ENCODE peak calls at places on chromosomes 11 and 22, in five cellular contexts. One of them, this sample, is unnamed.

GRCh38 chr22:32355760-32356159 is 1.9 kb upstream of the RFPL3 start:
- DNase-seq in stimulated activated CD4-positive, alpha-beta T cell treated with anti-CD3 and anti-CD28 coated beads, Interleukin-2, amount 100 ng/mL, for 24 hours: no peak
- DNase-seq in SHP77: no peak
- DNase-seq in lung: no peak
- DNase-seq in stimulated activated CD8-positive, alpha-beta memory T cell treated with anti-CD3 and anti-CD28 coated beads, Interleukin-15, amount 100 ng/mL, for 1 hour: no peak
- DNase-seq in this sample: no peak

GRCh38 chr22:27512283-27512761 is 289.2 kb downstream of the MN1 start:
- DNase-seq in stimulated activated CD8-positive, alpha-beta memory T cell treated with anti-CD3 and anti-CD28 coated beads, Interleukin-15, amount 100 ng/mL, for 1 hour: no peak
- DNase-seq in stimulated activated CD4-positive, alpha-beta T cell treated with anti-CD3 and anti-CD28 coated beads, Interleukin-2, amount 100 ng/mL, for 24 hours: no peak
- DNase-seq in lung: peak
- DNase-seq in SHP77: no peak
- DNase-seq in this sample: no peak

GRCh38 chr11:86459682-86460460 is 85.2 kb downstream of the CCDC81 start:
- DNase-seq in stimulated activated CD8-positive, alpha-beta memory T cell treated with anti-CD3 and anti-CD28 coated beads, Interleukin-15, amount 100 ng/mL, for 1 hour: no peak
- DNase-seq in SHP77: peak
- DNase-seq in lung: peak
- DNase-seq in stimulated activated CD4-positive, alpha-beta T cell treated with anti-CD3 and anti-CD28 coated beads, Interleukin-2, amount 100 ng/mL, for 24 hours: no peak
- DNase-seq in this sample: no peak

GRCh38 chr11:130719516-130719915 is 196.8 kb downstream of the SNX19 start:
- DNase-seq in stimulated activated CD8-positive, alpha-beta memory T cell treated with anti-CD3 and anti-CD28 coated beads, Interleukin-15, amount 100 ng/mL, for 1 hour: no peak
- DNase-seq in stimulated activated CD4-positive, alpha-beta T cell treated with anti-CD3 and anti-CD28 coated beads, Interleukin-2, amount 100 ng/mL, for 24 hours: no peak
- DNase-seq in SHP77: no peak
- DNase-seq in lung: no peak
- DNase-seq in this sample: no peak

GRCh38 chr11:9060700-9061111 is 30.7 kb downstream of the SCUBE2 start:
- DNase-seq in stimulated activated CD4-positive, alpha-beta T cell treated with anti-CD3 and anti-CD28 coated beads, Interleukin-2, amount 100 ng/mL, for 24 hours: peak
- DNase-seq in SHP77: no peak
- DNase-seq in stimulated activated CD8-positive, alpha-beta memory T cell treated with anti-CD3 and anti-CD28 coated beads, Interleukin-15, amount 100 ng/mL, for 1 hour: no peak
- DNase-seq in lung: no peak
- DNase-seq in this sample: no peak

GRCh38 chr11:96781082-96781481 is 391.3 kb downstream of the JRKL start:
- DNase-seq in stimulated activated CD8-positive, alpha-beta memory T cell treated with anti-CD3 and anti-CD28 coated beads, Interleukin-15, amount 100 ng/mL, for 1 hour: no peak
- DNase-seq in stimulated activated CD4-positive, alpha-beta T cell treated with anti-CD3 and anti-CD28 coated beads, Interleukin-2, amount 100 ng/mL, for 24 hours: no peak
- DNase-seq in lung: no peak
- DNase-seq in SHP77: no peak
- DNase-seq in this sample: no peak

GRCh38 chr11:46982797-46983452 is 46.4 kb downstream of the CSTPP1 start:
- DNase-seq in lung: no peak
- DNase-seq in stimulated activated CD8-positive, alpha-beta memory T cell treated with anti-CD3 and anti-CD28 coated beads, Interleukin-15, amount 100 ng/mL, for 1 hour: no peak
- DNase-seq in SHP77: no peak
- DNase-seq in stimulated activated CD4-positive, alpha-beta T cell treated with anti-CD3 and anti-CD28 coated beads, Interleukin-2, amount 100 ng/mL, for 24 hours: no peak
- DNase-seq in this sample: no peak

GRCh38 chr11:31414338-31414737 is 44.7 kb downstream of the DNAJC24 start:
- DNase-seq in SHP77: no peak
- DNase-seq in lung: no peak
- DNase-seq in stimulated activated CD8-positive, alpha-beta memory T cell treated with anti-CD3 and anti-CD28 coated beads, Interleukin-15, amount 100 ng/mL, for 1 hour: no peak
- DNase-seq in stimulated activated CD4-positive, alpha-beta T cell treated with anti-CD3 and anti-CD28 coated beads, Interleukin-2, amount 100 ng/mL, for 24 hours: no peak
- DNase-seq in this sample: no peak

GRCh38 chr11:71283960-71284359 is 31.6 kb upstream of the SHANK2 start:
- DNase-seq in lung: peak
- DNase-seq in stimulated activated CD8-positive, alpha-beta memory T cell treated with anti-CD3 and anti-CD28 coated beads, Interleukin-15, amount 100 ng/mL, for 1 hour: no peak
- DNase-seq in stimulated activated CD4-positive, alpha-beta T cell treated with anti-CD3 and anti-CD28 coated beads, Interleukin-2, amount 100 ng/mL, for 24 hours: no peak
- DNase-seq in SHP77: no peak
- DNase-seq in this sample: no peak

GRCh38 chr22:20646906-20647305 is 127.0 kb upstream of the SERPIND1 start:
- DNase-seq in stimulated activated CD4-positive, alpha-beta T cell treated with anti-CD3 and anti-CD28 coated beads, Interleukin-2, amount 100 ng/mL, for 24 hours: no peak
- DNase-seq in stimulated activated CD8-positive, alpha-beta memory T cell treated with anti-CD3 and anti-CD28 coated beads, Interleukin-15, amount 100 ng/mL, for 1 hour: no peak
- DNase-seq in SHP77: no peak
- DNase-seq in lung: no peak
- DNase-seq in this sample: no peak

GRCh38 chr11:69525516-69526452 is 44.3 kb downstream of the LINC01488 start:
- DNase-seq in stimulated activated CD4-positive, alpha-beta T cell treated with anti-CD3 and anti-CD28 coated beads, Interleukin-2, amount 100 ng/mL, for 24 hours: no peak
- DNase-seq in SHP77: no peak
- DNase-seq in stimulated activated CD8-positive, alpha-beta memory T cell treated with anti-CD3 and anti-CD28 coated beads, Interleukin-15, amount 100 ng/mL, for 1 hour: no peak
- DNase-seq in lung: no peak
- DNase-seq in this sample: no peak

GRCh38 chr11:889261-889660 is 21.3 kb downstream of the CHID1 start:
- DNase-seq in SHP77: no peak
- DNase-seq in lung: no peak
- DNase-seq in stimulated activated CD4-positive, alpha-beta T cell treated with anti-CD3 and anti-CD28 coated beads, Interleukin-2, amount 100 ng/mL, for 24 hours: no peak
- DNase-seq in stimulated activated CD8-positive, alpha-beta memory T cell treated with anti-CD3 and anti-CD28 coated beads, Interleukin-15, amount 100 ng/mL, for 1 hour: no peak
- DNase-seq in this sample: no peak

GRCh38 chr11:109798521-109798920 is 294.7 kb upstream of the ZC3H12C start:
- DNase-seq in stimulated activated CD8-positive, alpha-beta memory T cell treated with anti-CD3 and anti-CD28 coated beads, Interleukin-15, amount 100 ng/mL, for 1 hour: no peak
- DNase-seq in stimulated activated CD4-positive, alpha-beta T cell treated with anti-CD3 and anti-CD28 coated beads, Interleukin-2, amount 100 ng/mL, for 24 hours: no peak
- DNase-seq in SHP77: no peak
- DNase-seq in lung: no peak
- DNase-seq in this sample: no peak

GRCh38 chr11:9082575-9082974 is 8.8 kb downstream of the SCUBE2 start:
- DNase-seq in stimulated activated CD4-positive, alpha-beta T cell treated with anti-CD3 and anti-CD28 coated beads, Interleukin-2, amount 100 ng/mL, for 24 hours: no peak
- DNase-seq in stimulated activated CD8-positive, alpha-beta memory T cell treated with anti-CD3 and anti-CD28 coated beads, Interleukin-15, amount 100 ng/mL, for 1 hour: no peak
- DNase-seq in lung: no peak
- DNase-seq in SHP77: no peak
- DNase-seq in this sample: no peak

GRCh38 chr11:115409691-115410220 is 94.5 kb downstream of the CADM1 start:
- DNase-seq in SHP77: peak
- DNase-seq in lung: no peak
- DNase-seq in stimulated activated CD4-positive, alpha-beta T cell treated with anti-CD3 and anti-CD28 coated beads, Interleukin-2, amount 100 ng/mL, for 24 hours: no peak
- DNase-seq in stimulated activated CD8-positive, alpha-beta memory T cell treated with anti-CD3 and anti-CD28 coated beads, Interleukin-15, amount 100 ng/mL, for 1 hour: no peak
- DNase-seq in this sample: no peak

GRCh38 chr22:30307026-30307574 is 17.8 kb upstream of the CASTOR1 start:
- DNase-seq in lung: no peak
- DNase-seq in SHP77: no peak
- DNase-seq in stimulated activated CD4-positive, alpha-beta T cell treated with anti-CD3 and anti-CD28 coated beads, Interleukin-2, amount 100 ng/mL, for 24 hours: no peak
- DNase-seq in stimulated activated CD8-positive, alpha-beta memory T cell treated with anti-CD3 and anti-CD28 coated beads, Interleukin-15, amount 100 ng/mL, for 1 hour: no peak
- DNase-seq in this sample: no peak

GRCh38 chr11:115247404-115247803 is 256.8 kb downstream of the CADM1 start:
- DNase-seq in SHP77: no peak
- DNase-seq in stimulated activated CD8-positive, alpha-beta memory T cell treated with anti-CD3 and anti-CD28 coated beads, Interleukin-15, amount 100 ng/mL, for 1 hour: no peak
- DNase-seq in lung: no peak
- DNase-seq in stimulated activated CD4-positive, alpha-beta T cell treated with anti-CD3 and anti-CD28 coated beads, Interleukin-2, amount 100 ng/mL, for 24 hours: no peak
- DNase-seq in this sample: no peak

GRCh38 chr11:124643605-124644425 is 21.2 kb downstream of the TBRG1 start:
- DNase-seq in stimulated activated CD4-positive, alpha-beta T cell treated with anti-CD3 and anti-CD28 coated beads, Interleukin-2, amount 100 ng/mL, for 24 hours: no peak
- DNase-seq in lung: no peak
- DNase-seq in SHP77: no peak
- DNase-seq in stimulated activated CD8-positive, alpha-beta memory T cell treated with anti-CD3 and anti-CD28 coated beads, Interleukin-15, amount 100 ng/mL, for 1 hour: no peak
- DNase-seq in this sample: no peak

GRCh38 chr22:37218771-37219411 is 6.6 kb upstream of the SSTR3 start:
- DNase-seq in lung: no peak
- DNase-seq in stimulated activated CD8-positive, alpha-beta memory T cell treated with anti-CD3 and anti-CD28 coated beads, Interleukin-15, amount 100 ng/mL, for 1 hour: no peak
- DNase-seq in stimulated activated CD4-positive, alpha-beta T cell treated with anti-CD3 and anti-CD28 coated beads, Interleukin-2, amount 100 ng/mL, for 24 hours: peak
- DNase-seq in SHP77: no peak
- DNase-seq in this sample: no peak

GRCh38 chr22:22032099-22032905 is 49.7 kb upstream of the TOP3B start:
- DNase-seq in SHP77: no peak
- DNase-seq in stimulated activated CD4-positive, alpha-beta T cell treated with anti-CD3 and anti-CD28 coated beads, Interleukin-2, amount 100 ng/mL, for 24 hours: no peak
- DNase-seq in lung: no peak
- DNase-seq in stimulated activated CD8-positive, alpha-beta memory T cell treated with anti-CD3 and anti-CD28 coated beads, Interleukin-15, amount 100 ng/mL, for 1 hour: no peak
- DNase-seq in this sample: no peak

GRCh38 chr11:117663826-117664225 is 133.2 kb downstream of the DSCAML1 start:
- DNase-seq in stimulated activated CD4-positive, alpha-beta T cell treated with anti-CD3 and anti-CD28 coated beads, Interleukin-2, amount 100 ng/mL, for 24 hours: no peak
- DNase-seq in stimulated activated CD8-positive, alpha-beta memory T cell treated with anti-CD3 and anti-CD28 coated beads, Interleukin-15, amount 100 ng/mL, for 1 hour: no peak
- DNase-seq in lung: no peak
- DNase-seq in SHP77: no peak
- DNase-seq in this sample: no peak

GRCh38 chr11:128687321-128687720 is 6.6 kb upstream of the FLI1 start:
- DNase-seq in stimulated activated CD4-positive, alpha-beta T cell treated with anti-CD3 and anti-CD28 coated beads, Interleukin-2, amount 100 ng/mL, for 24 hours: peak
- DNase-seq in lung: no peak
- DNase-seq in stimulated activated CD8-positive, alpha-beta memory T cell treated with anti-CD3 and anti-CD28 coated beads, Interleukin-15, amount 100 ng/mL, for 1 hour: no peak
- DNase-seq in SHP77: no peak
- DNase-seq in this sample: no peak

GRCh38 chr11:46160100-46160499 is 38.8 kb upstream of the PHF21A start:
- DNase-seq in SHP77: no peak
- DNase-seq in lung: no peak
- DNase-seq in stimulated activated CD8-positive, alpha-beta memory T cell treated with anti-CD3 and anti-CD28 coated beads, Interleukin-15, amount 100 ng/mL, for 1 hour: no peak
- DNase-seq in stimulated activated CD4-positive, alpha-beta T cell treated with anti-CD3 and anti-CD28 coated beads, Interleukin-2, amount 100 ng/mL, for 24 hours: no peak
- DNase-seq in this sample: no peak

GRCh38 chr11:33977676-33978075 is 73.9 kb upstream of the CAPRIN1 start:
- DNase-seq in stimulated activated CD4-positive, alpha-beta T cell treated with anti-CD3 and anti-CD28 coated beads, Interleukin-2, amount 100 ng/mL, for 24 hours: no peak
- DNase-seq in SHP77: no peak
- DNase-seq in stimulated activated CD8-positive, alpha-beta memory T cell treated with anti-CD3 and anti-CD28 coated beads, Interleukin-15, amount 100 ng/mL, for 1 hour: no peak
- DNase-seq in lung: no peak
- DNase-seq in this sample: no peak

GRCh38 chr11:24820541-24820940 is 323.7 kb downstream of the LUZP2 start:
- DNase-seq in stimulated activated CD8-positive, alpha-beta memory T cell treated with anti-CD3 and anti-CD28 coated beads, Interleukin-15, amount 100 ng/mL, for 1 hour: no peak
- DNase-seq in SHP77: no peak
- DNase-seq in stimulated activated CD4-positive, alpha-beta T cell treated with anti-CD3 and anti-CD28 coated beads, Interleukin-2, amount 100 ng/mL, for 24 hours: no peak
- DNase-seq in lung: no peak
- DNase-seq in this sample: no peak

GRCh38 chr11:113293936-113294335 is 20.4 kb upstream of the TTC12 start:
- DNase-seq in stimulated activated CD8-positive, alpha-beta memory T cell treated with anti-CD3 and anti-CD28 coated beads, Interleukin-15, amount 100 ng/mL, for 1 hour: no peak
- DNase-seq in SHP77: no peak
- DNase-seq in lung: no peak
- DNase-seq in stimulated activated CD4-positive, alpha-beta T cell treated with anti-CD3 and anti-CD28 coated beads, Interleukin-2, amount 100 ng/mL, for 24 hours: no peak
- DNase-seq in this sample: no peak

GRCh38 chr11:70135142-70136132 is 57.3 kb downstream of the ANO1 start:
- DNase-seq in stimulated activated CD4-positive, alpha-beta T cell treated with anti-CD3 and anti-CD28 coated beads, Interleukin-2, amount 100 ng/mL, for 24 hours: no peak
- DNase-seq in SHP77: no peak
- DNase-seq in stimulated activated CD8-positive, alpha-beta memory T cell treated with anti-CD3 and anti-CD28 coated beads, Interleukin-15, amount 100 ng/mL, for 1 hour: no peak
- DNase-seq in lung: no peak
- DNase-seq in this sample: no peak